ENCODE peak calls at places on chromosome 10, in seven cellular contexts. I is A549, X is heart left ventricle, T is adrenal gland, D is sigmoid colon, P is ovary, K is H1. H is an unnamed sample.

GRCh38 chr10:73968101-73968515 is 29.8 kb upstream of the VCL start:
- DNase-seq in P (no peak), K (peak; percentile 56), T (no peak), D (no peak), I (peak; percentile 29), X (no peak), H (no peak)

GRCh38 chr10:31700222-31700621 is 228.4 kb downstream of the ARHGAP12 start:
- DNase-seq in P (no peak), D (no peak), K (no peak), X (peak; percentile 45), T (no peak), I (no peak), H (no peak)

GRCh38 chr10:87059401-87059800 is 35.2 kb downstream of the GLUD1 start:
- DNase-seq in K (no peak), T (no peak), D (no peak), X (no peak), I (no peak), P (no peak), H (no peak)

GRCh38 chr10:33365871-33366411 is 31.5 kb upstream of the NRP1 start:
- DNase-seq in T (no peak), D (no peak), P (no peak), I (peak; percentile 63), X (no peak), K (no peak), H (no peak)

GRCh38 chr10:53489331-53489730 is 716.7 kb upstream of the MBL2 start:
- DNase-seq in D (no peak), X (no peak), I (no peak), K (no peak), P (no peak), T (no peak), H (no peak)

GRCh38 chr10:127618797-127619196 is 69.7 kb downstream of the NPS start:
- DNase-seq in K (no peak), X (no peak), P (no peak), D (no peak), I (no peak), T (no peak), H (no peak)

GRCh38 chr10:130195746-130196294 is 59.6 kb downstream of the GLRX3 start:
- DNase-seq in K (no peak), X (no peak), P (no peak), D (no peak), I (no peak), T (no peak), H (no peak)

GRCh38 chr10:86779267-86780017 is 23.0 kb downstream of the BMPR1A start:
- DNase-seq in D (no peak), I (no peak), X (no peak), K (no peak), P (no peak), T (no peak), H (no peak)

GRCh38 chr10:122541541-122542002 is 19.0 kb upstream of the DMBT1 start:
- DNase-seq in I (no peak), D (no peak), K (no peak), P (no peak), T (no peak), X (no peak), H (no peak)

GRCh38 chr10:30432631-30433285 is 1.2 kb upstream of the MAP3K8 start:
- DNase-seq in I (peak; percentile 77), D (peak; percentile 70), P (peak; percentile 54), K (no peak), X (peak; percentile 25), T (peak; percentile 70), H (peak; percentile 53)

GRCh38 chr10:6348091-6348862 is 145.5 kb downstream of the PFKFB3 start:
- DNase-seq in K (no peak), D (no peak), P (no peak), X (peak; percentile 29), I (no peak), T (peak; percentile 79), H (no peak)

GRCh38 chr10:99766282-99766681 is 16.2 kb upstream of the ABCC2 start:
- DNase-seq in T (no peak), P (no peak), K (no peak), D (no peak), I (no peak), X (no peak), H (no peak)

GRCh38 chr10:7542189-7542914 is 124.4 kb downstream of the ITIH5 start:
- DNase-seq in I (no peak), D (peak; percentile 14), X (no peak), P (no peak), T (no peak), K (no peak), H (no peak)

GRCh38 chr10:27661511-27662286 is 83.9 kb downstream of the MKX start:
- DNase-seq in T (no peak), K (no peak), I (no peak), D (no peak), P (no peak), X (no peak), H (no peak)

GRCh38 chr10:30284860-30285594 is 64.1 kb downstream of the MTPAP start:
- DNase-seq in X (no peak), K (no peak), I (no peak), D (no peak), T (no peak), P (no peak), H (no peak)

GRCh38 chr10:126058507-126058906 is 162.1 kb downstream of the FANK1 start:
- DNase-seq in I (no peak), X (no peak), D (no peak), K (peak; percentile 38), P (no peak), T (peak; percentile 78), H (no peak)

GRCh38 chr10:76086571-76087260 is 655.3 kb downstream of the LRMDA start:
- DNase-seq in I (peak; percentile 65), P (peak; percentile 76), T (peak; percentile 93), X (peak; percentile 22), K (peak; percentile 61), D (peak; percentile 89), H (peak; percentile 87)

GRCh38 chr10:1396236-1396635 is 340.1 kb downstream of the WDR37 start:
- DNase-seq in P (no peak), K (no peak), T (peak; percentile 25), X (no peak), D (no peak), I (no peak), H (no peak)

GRCh38 chr10:118998183-118998582 is 31.3 kb upstream of the NANOS1 start:
- DNase-seq in X (no peak), P (no peak), D (no peak), I (no peak), K (no peak), T (no peak), H (no peak)

GRCh38 chr10:31242902-31243301 is 76.1 kb upstream of the ZEB1 start:
- DNase-seq in X (no peak), K (no peak), I (peak; percentile 84), P (no peak), D (no peak), T (no peak), H (no peak)

GRCh38 chr10:72692897-72693598 is 1.1 kb downstream of the MCU start:
- DNase-seq in X (no peak), P (peak; percentile 25), I (no peak), K (peak; percentile 20), T (no peak), D (no peak), H (no peak)
- TF ChIP-seq POLR2A in X (no peak), P (no peak), I (no peak), K (no peak), T (no peak), D (no peak), H (no peak)

GRCh38 chr10:62049815-62050626 is 148.5 kb downstream of the ARID5B start:
- DNase-seq in D (no peak), P (no peak), K (no peak), X (no peak), T (no peak), I (no peak), H (no peak)

GRCh38 chr10:62050627-62050924 is 149.1 kb downstream of the ARID5B start:
- DNase-seq in D (no peak), I (no peak), X (no peak), P (no peak), T (no peak), K (no peak), H (no peak)

GRCh38 chr10:62052276-62052675 is 150.8 kb downstream of the ARID5B start:
- DNase-seq in T (no peak), D (no peak), X (no peak), I (no peak), P (no peak), K (no peak), H (no peak)

GRCh38 chr10:62048919-62049636 is 147.6 kb downstream of the ARID5B start:
- DNase-seq in K (peak; percentile 68), T (peak; percentile 92), P (peak; percentile 92), I (peak; percentile 82), X (peak; percentile 89), D (peak; percentile 96), H (peak; percentile 97)

DNA sequence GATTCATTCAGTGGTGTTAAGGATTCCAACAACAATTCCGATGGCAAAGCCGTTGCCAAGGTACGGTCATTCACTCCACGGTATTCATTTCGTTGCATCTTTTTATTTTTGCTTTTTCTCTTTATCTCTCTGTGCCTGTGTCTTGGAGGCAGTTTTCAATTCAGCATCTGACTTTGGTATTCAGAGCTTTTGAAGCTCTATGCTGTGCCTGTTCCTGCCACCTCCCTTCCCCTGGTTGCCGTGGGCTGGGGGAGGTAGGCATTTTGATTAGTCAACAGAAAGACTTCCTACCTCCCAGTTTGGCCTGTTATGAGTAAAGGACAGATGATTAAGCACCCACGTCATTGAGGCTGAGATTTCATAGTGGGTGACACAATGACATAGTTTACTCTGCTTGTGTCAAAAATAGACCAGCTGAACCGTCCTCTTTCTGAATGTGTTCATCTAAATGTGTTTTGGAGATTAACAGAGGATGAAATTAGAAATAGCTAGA is 149.5 kb downstream of the ARID5B start:
- DNase-seq in K (no peak), T (peak; percentile 81), D (no peak), P (peak; percentile 60), I (peak; percentile 81), X (peak; percentile 75), H (peak; percentile 51)
- TF ChIP-seq POLR2A in K (no peak), T (peak; percentile 20), D (no peak), P (no peak), I (no peak), X (no peak), H (peak; percentile 32)

DNA sequence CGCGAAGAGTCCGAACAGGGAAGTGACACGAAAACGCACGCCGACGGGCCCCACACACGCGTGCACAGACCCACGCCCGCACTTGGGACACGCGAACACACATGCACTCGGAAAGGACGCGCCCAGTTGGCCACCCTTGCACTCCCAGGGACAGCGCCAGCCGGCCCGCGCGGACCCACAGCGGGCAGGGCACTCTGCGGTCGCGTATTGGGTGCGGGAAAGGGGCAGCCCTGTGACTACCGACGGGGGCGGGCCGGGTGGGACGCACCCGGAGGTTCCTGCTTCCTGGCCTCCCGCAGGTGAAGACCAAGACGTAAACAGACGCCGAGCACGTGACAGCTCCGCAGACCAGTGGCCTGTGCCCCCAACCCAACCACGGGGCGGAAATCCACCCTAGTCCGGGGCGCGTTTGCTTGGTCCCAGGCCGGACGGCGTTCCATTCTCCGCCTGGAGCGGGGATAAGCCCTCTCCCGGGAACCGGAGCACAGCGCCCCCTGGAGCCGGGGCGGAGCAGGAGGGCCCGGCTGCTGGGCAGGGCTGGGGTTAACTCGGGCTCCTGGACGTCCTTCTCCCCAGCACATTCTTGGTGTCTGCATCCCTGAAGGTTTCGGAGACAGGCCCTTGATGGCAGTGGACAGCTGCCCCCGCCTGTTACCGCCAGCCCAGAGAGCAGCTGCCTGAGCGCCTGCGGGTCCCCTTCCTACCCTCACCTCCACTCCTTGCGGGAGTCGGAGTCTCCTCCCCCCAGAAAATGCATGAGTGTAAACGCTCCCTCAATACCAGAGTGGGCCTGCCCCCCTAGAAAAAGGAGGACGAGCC is 2.0 kb upstream of the LZTS2 start:
- DNase-seq in T (peak; percentile 84), K (peak; percentile 97), P (peak; percentile 77), X (peak; percentile 81), I (peak; percentile 85), D (peak; percentile 91), H (peak; percentile 69)
- TF ChIP-seq POLR2A in T (no peak), K (no peak), P (no peak), X (no peak), I (peak; percentile 29), D (peak; percentile 18), H (peak; percentile 35)

GRCh38 chr10:21372651-21373410 is 152.7 kb downstream of the SKIDA1 start:
- DNase-seq in K (no peak), D (no peak), I (peak; percentile 91), T (peak; percentile 77), P (peak; percentile 66), X (peak; percentile 46), H (peak; percentile 62)
- TF ChIP-seq POLR2A in K (no peak), D (no peak), I (no peak), T (no peak), P (no peak), X (no peak), H (no peak)

H was measured in uterus.